ENCODE peak calls at places on chromosomes 3 and 15, in six cellular contexts. One of them, this sample, is unnamed.

GRCh38 chr3:130014526-130014925 is 40.0 kb downstream of the TRH start:
- DNase-seq in GM12878: no peak
- DNase-seq in HepG2: no peak
- DNase-seq in H1: no peak
- DNase-seq in K562: no peak
- DNase-seq in HCT116: no peak
- DNase-seq in this sample: no peak

GRCh38 chr3:87076951-87077350 is 86.0 kb upstream of the VGLL3 start:
- DNase-seq in GM12878: no peak
- DNase-seq in HepG2: peak; percentile 2
- DNase-seq in H1: no peak
- DNase-seq in K562: no peak
- DNase-seq in HCT116: no peak
- DNase-seq in this sample: no peak

GRCh38 chr3:64878372-64878771 is 190.6 kb upstream of the ADAMTS9 start:
- DNase-seq in GM12878: no peak
- DNase-seq in HepG2: no peak
- DNase-seq in H1: no peak
- DNase-seq in K562: no peak
- DNase-seq in HCT116: no peak
- DNase-seq in this sample: no peak

GRCh38 chr3:126349611-126350501 is 7.4 kb downstream of the KLF15 start:
- DNase-seq in GM12878: no peak
- DNase-seq in HepG2: no peak
- DNase-seq in H1: peak; percentile 46
- DNase-seq in K562: no peak
- DNase-seq in HCT116: no peak
- DNase-seq in this sample: no peak

GRCh38 chr3:24748472-24748871 is 253.8 kb upstream of the THRB start:
- DNase-seq in GM12878: no peak
- DNase-seq in HepG2: no peak
- DNase-seq in H1: no peak
- DNase-seq in K562: no peak
- DNase-seq in HCT116: no peak
- DNase-seq in this sample: no peak

GRCh38 chr3:94001191-94001590 is 21.2 kb downstream of the ARL13B start:
- DNase-seq in GM12878: no peak
- DNase-seq in HepG2: no peak
- DNase-seq in H1: no peak
- DNase-seq in K562: no peak
- DNase-seq in HCT116: no peak
- DNase-seq in this sample: no peak

GRCh38 chr15:38944551-38944950 is 379.9 kb upstream of the RASGRP1 start:
- DNase-seq in GM12878: no peak
- DNase-seq in HepG2: no peak
- DNase-seq in H1: no peak
- DNase-seq in K562: no peak
- DNase-seq in HCT116: no peak
- DNase-seq in this sample: no peak

GRCh38 chr3:57600195-57600594 is 3.1 kb upstream of the ARF4 start:
- DNase-seq in GM12878: no peak
- DNase-seq in HepG2: no peak
- DNase-seq in H1: no peak
- DNase-seq in K562: no peak
- DNase-seq in HCT116: no peak
- DNase-seq in this sample: no peak

GRCh38 chr15:62067448-62068044 is 769 bp downstream of the C2CD4A start:
- DNase-seq in GM12878: no peak
- DNase-seq in HepG2: no peak
- DNase-seq in H1: peak; percentile 70
- DNase-seq in K562: no peak
- DNase-seq in HCT116: no peak
- DNase-seq in this sample: peak; percentile 49

GRCh38 chr3:126100688-126101301 is 16.9 kb upstream of the SLC41A3 start:
- DNase-seq in GM12878: peak; percentile 19
- DNase-seq in HepG2: no peak
- DNase-seq in H1: no peak
- DNase-seq in K562: no peak
- DNase-seq in HCT116: no peak
- DNase-seq in this sample: peak; percentile 65

GRCh38 chr15:74798388-74799254 is 14.0 kb upstream of the LMAN1L start:
- DNase-seq in GM12878: no peak
- DNase-seq in HepG2: no peak
- DNase-seq in H1: no peak
- DNase-seq in K562: no peak
- DNase-seq in HCT116: no peak
- DNase-seq in this sample: no peak

GRCh38 chr3:115518100-115518852 is 105.0 kb upstream of the GAP43 start:
- DNase-seq in GM12878: no peak
- DNase-seq in HepG2: no peak
- DNase-seq in H1: no peak
- DNase-seq in K562: no peak
- DNase-seq in HCT116: peak; percentile 19
- DNase-seq in this sample: peak; percentile 83

GRCh38 chr15:74889390-74889881 is 406 bp upstream of the MPI start:
- DNase-seq in GM12878: no peak
- DNase-seq in HepG2: no peak
- DNase-seq in H1: peak; percentile 54
- DNase-seq in K562: peak; percentile 74
- DNase-seq in HCT116: no peak
- DNase-seq in this sample: peak; percentile 54

GRCh38 chr3:42014443-42014945 is 52.6 kb upstream of the ULK4 start:
- DNase-seq in GM12878: no peak
- DNase-seq in HepG2: no peak
- DNase-seq in H1: no peak
- DNase-seq in K562: peak; percentile 45
- DNase-seq in HCT116: no peak
- DNase-seq in this sample: no peak

DNA sequence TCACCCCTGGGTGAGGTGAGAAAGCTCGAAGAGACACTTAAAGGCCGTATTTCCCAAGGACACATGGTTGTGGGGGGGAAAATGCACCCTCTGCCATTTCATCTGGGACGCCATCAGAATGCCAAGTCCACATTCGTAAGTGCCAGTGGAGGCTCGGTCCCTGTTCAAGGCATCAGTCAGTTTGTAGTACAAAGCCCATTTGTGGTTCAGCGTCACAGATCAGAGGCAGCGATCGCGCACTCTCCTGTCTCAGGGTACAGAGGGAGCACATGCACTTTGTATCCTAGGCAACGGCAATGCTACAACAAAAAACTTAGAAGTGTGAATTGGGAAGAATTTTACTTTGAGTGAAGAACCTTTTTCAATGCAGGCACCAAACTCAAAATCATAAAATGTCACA is 27.2 kb downstream of the SEMA6D start:
- DNase-seq in GM12878: no peak
- DNase-seq in HepG2: no peak
- DNase-seq in H1: no peak
- DNase-seq in K562: no peak
- DNase-seq in HCT116: no peak
- DNase-seq in this sample: no peak
- H3K9ac ChIP-seq in GM12878: no peak overlapping the region
- H3K9ac ChIP-seq in HepG2: no peak overlapping the region
- H3K9ac ChIP-seq in H1: no peak overlapping the region
- H3K9ac ChIP-seq in K562: no peak overlapping the region
- H3K9ac ChIP-seq in HCT116: no peak overlapping the region
- H3K9ac ChIP-seq in this sample: no peak overlapping the region

GRCh38 chr15:31295660-31296059 is 31.0 kb upstream of the KLF13 start:
- DNase-seq in GM12878: no peak
- DNase-seq in HepG2: no peak
- DNase-seq in H1: peak; percentile 39
- DNase-seq in K562: no peak
- DNase-seq in HCT116: no peak
- DNase-seq in this sample: peak; percentile 4
- TF ChIP-seq SIN3A in GM12878: no peak
- TF ChIP-seq SIN3A in HepG2: no peak
- TF ChIP-seq SIN3A in H1: no peak
- TF ChIP-seq SIN3A in K562: no peak
- TF ChIP-seq SIN3A in HCT116: no peak
- TF ChIP-seq SIN3A in this sample: no peak

GRCh38 chr3:61452536-61452991 is 108.8 kb upstream of the PTPRG start:
- DNase-seq in GM12878: no peak
- DNase-seq in HepG2: no peak
- DNase-seq in H1: no peak
- DNase-seq in K562: no peak
- DNase-seq in HCT116: no peak
- DNase-seq in this sample: no peak
- H3K9ac ChIP-seq in GM12878: no peak overlapping the region
- H3K9ac ChIP-seq in HepG2: no peak overlapping the region
- H3K9ac ChIP-seq in H1: no peak overlapping the region
- H3K9ac ChIP-seq in K562: no peak overlapping the region
- H3K9ac ChIP-seq in HCT116: no peak overlapping the region
- H3K9ac ChIP-seq in this sample: no peak overlapping the region

GRCh38 chr3:55412580-55412979 is 74.5 kb downstream of the WNT5A start:
- DNase-seq in GM12878: no peak
- DNase-seq in HepG2: no peak
- DNase-seq in H1: no peak
- DNase-seq in K562: no peak
- DNase-seq in HCT116: no peak
- DNase-seq in this sample: no peak

GRCh38 chr3:55408193-55408826 is 78.8 kb downstream of the WNT5A start:
- DNase-seq in GM12878: no peak
- DNase-seq in HepG2: no peak
- DNase-seq in H1: no peak
- DNase-seq in K562: no peak
- DNase-seq in HCT116: no peak
- DNase-seq in this sample: no peak

GRCh38 chr3:55407426-55407820 is 79.7 kb downstream of the WNT5A start:
- DNase-seq in GM12878: no peak
- DNase-seq in HepG2: no peak
- DNase-seq in H1: no peak
- DNase-seq in K562: no peak
- DNase-seq in HCT116: no peak
- DNase-seq in this sample: no peak

GRCh38 chr3:55406666-55407425 is 80.3 kb downstream of the WNT5A start:
- DNase-seq in GM12878: no peak
- DNase-seq in HepG2: no peak
- DNase-seq in H1: no peak
- DNase-seq in K562: no peak
- DNase-seq in HCT116: no peak
- DNase-seq in this sample: no peak

DNA sequence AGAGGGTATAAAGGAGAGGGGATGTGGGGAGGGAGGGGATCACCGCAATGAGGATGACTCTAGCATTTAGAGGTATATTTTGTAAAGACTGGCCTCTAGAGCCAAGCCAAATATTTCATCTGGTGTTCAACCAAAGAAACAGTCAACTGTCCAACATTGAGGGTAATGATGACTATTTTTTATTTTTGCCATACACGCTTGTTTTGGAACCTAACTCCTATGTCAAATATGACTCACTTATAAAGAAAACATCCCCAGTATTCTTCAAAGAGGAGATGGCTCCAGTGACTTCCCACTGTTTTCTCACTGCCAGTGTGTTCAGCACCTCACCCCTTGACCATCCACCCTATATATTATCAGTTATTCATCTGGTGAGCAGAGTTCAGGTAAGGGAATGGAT is 77.3 kb downstream of the WNT5A start:
- DNase-seq in GM12878: no peak
- DNase-seq in HepG2: no peak
- DNase-seq in H1: no peak
- DNase-seq in K562: no peak
- DNase-seq in HCT116: no peak
- DNase-seq in this sample: no peak
- TF ChIP-seq SIN3A in GM12878: no peak
- TF ChIP-seq SIN3A in HepG2: no peak
- TF ChIP-seq SIN3A in H1: no peak
- TF ChIP-seq SIN3A in K562: no peak
- TF ChIP-seq SIN3A in HCT116: no peak
- TF ChIP-seq SIN3A in this sample: no peak

GRCh38 chr3:82085356-82085755 is 323.9 kb upstream of the GBE1 start:
- DNase-seq in GM12878: no peak
- DNase-seq in HepG2: no peak
- DNase-seq in H1: no peak
- DNase-seq in K562: no peak
- DNase-seq in HCT116: no peak
- DNase-seq in this sample: no peak

GRCh38 chr3:82082796-82083195 is 321.4 kb upstream of the GBE1 start:
- DNase-seq in GM12878: no peak
- DNase-seq in HepG2: no peak
- DNase-seq in H1: no peak
- DNase-seq in K562: no peak
- DNase-seq in HCT116: no peak
- DNase-seq in this sample: no peak

GRCh38 chr3:82088749-82089148 is 327.3 kb upstream of the GBE1 start:
- DNase-seq in GM12878: no peak
- DNase-seq in HepG2: no peak
- DNase-seq in H1: no peak
- DNase-seq in K562: no peak
- DNase-seq in HCT116: no peak
- DNase-seq in this sample: no peak

GRCh38 chr3:82085811-82086475 is 324.5 kb upstream of the GBE1 start:
- DNase-seq in GM12878: no peak
- DNase-seq in HepG2: no peak
- DNase-seq in H1: no peak
- DNase-seq in K562: no peak
- DNase-seq in HCT116: no peak
- DNase-seq in this sample: no peak

GRCh38 chr3:82087958-82088357 is 326.5 kb upstream of the GBE1 start:
- DNase-seq in GM12878: no peak
- DNase-seq in HepG2: peak; percentile 3
- DNase-seq in H1: no peak
- DNase-seq in K562: no peak
- DNase-seq in HCT116: no peak
- DNase-seq in this sample: no peak
- H3K9ac ChIP-seq in GM12878: no peak overlapping the region
- H3K9ac ChIP-seq in HepG2: no peak overlapping the region
- H3K9ac ChIP-seq in H1: no peak overlapping the region
- H3K9ac ChIP-seq in K562: no peak overlapping the region
- H3K9ac ChIP-seq in HCT116: no peak overlapping the region
- H3K9ac ChIP-seq in this sample: no peak overlapping the region

This sample was measured in SK-N-SH.